ENCODE peak calls at places on chromosomes 11 and 22, in six cellular contexts. One of them, this sample, is unnamed.

GRCh38 chr11:130441726-130442125 is 6.7 kb upstream of the ADAMTS15 start:
- DNase-seq in keratinocyte: no peak
- DNase-seq in hepatocyte: no peak
- DNase-seq in IMR-90: peak; percentile 28
- DNase-seq in Panc1: no peak
- DNase-seq in MM.1S: no peak
- DNase-seq in this sample: no peak

GRCh38 chr11:119673389-119674336 is 55.3 kb downstream of the NECTIN1 start:
- DNase-seq in keratinocyte: no peak
- DNase-seq in hepatocyte: peak; percentile 40
- DNase-seq in IMR-90: no peak
- DNase-seq in Panc1: no peak
- DNase-seq in MM.1S: peak; percentile 95
- DNase-seq in this sample: no peak

GRCh38 chr11:68381716-68382115 is 69.3 kb downstream of the LRP5 start:
- DNase-seq in keratinocyte: no peak
- DNase-seq in hepatocyte: no peak
- DNase-seq in IMR-90: no peak
- DNase-seq in Panc1: no peak
- DNase-seq in MM.1S: no peak
- DNase-seq in this sample: no peak

GRCh38 chr11:101127699-101128570 is 1.7 kb downstream of the PGR start:
- DNase-seq in keratinocyte: no peak
- DNase-seq in hepatocyte: peak; percentile 19
- DNase-seq in IMR-90: no peak
- DNase-seq in Panc1: no peak
- DNase-seq in MM.1S: no peak
- DNase-seq in this sample: no peak

GRCh38 chr22:35560366-35560765 is 19.7 kb downstream of the RASD2 start:
- DNase-seq in keratinocyte: no peak
- DNase-seq in hepatocyte: no peak
- DNase-seq in IMR-90: no peak
- DNase-seq in Panc1: no peak
- DNase-seq in MM.1S: no peak
- DNase-seq in this sample: no peak

GRCh38 chr11:111944651-111945051 is 7.5 kb downstream of the DIXDC1 start:
- DNase-seq in keratinocyte: no peak
- DNase-seq in hepatocyte: no peak
- DNase-seq in IMR-90: peak; percentile 83
- DNase-seq in Panc1: no peak
- DNase-seq in MM.1S: no peak
- DNase-seq in this sample: peak; percentile 88

GRCh38 chr11:91904792-91905785 is 319.5 kb upstream of the FAT3 start:
- DNase-seq in keratinocyte: no peak
- DNase-seq in hepatocyte: no peak
- DNase-seq in IMR-90: no peak
- DNase-seq in Panc1: no peak
- DNase-seq in MM.1S: no peak
- DNase-seq in this sample: no peak

GRCh38 chr22:20080776-20081654 is 974 bp downstream of the DGCR8 start:
- DNase-seq in keratinocyte: no peak
- DNase-seq in hepatocyte: peak; percentile 60
- DNase-seq in IMR-90: peak; percentile 67
- DNase-seq in Panc1: no peak
- DNase-seq in MM.1S: peak; percentile 19
- DNase-seq in this sample: peak; percentile 64

GRCh38 chr11:5277807-5278206 is 8.1 kb upstream of the HBE1 start:
- DNase-seq in keratinocyte: no peak
- DNase-seq in hepatocyte: no peak
- DNase-seq in IMR-90: no peak
- DNase-seq in Panc1: no peak
- DNase-seq in MM.1S: no peak
- DNase-seq in this sample: no peak

GRCh38 chr11:94767292-94767690 is 865 bp upstream of the AMOTL1 start:
- DNase-seq in keratinocyte: no peak
- DNase-seq in hepatocyte: no peak
- DNase-seq in IMR-90: no peak
- DNase-seq in Panc1: no peak
- DNase-seq in MM.1S: no peak
- DNase-seq in this sample: no peak

GRCh38 chr11:94769897-94770296 is 1.7 kb downstream of the AMOTL1 start:
- DNase-seq in keratinocyte: no peak
- DNase-seq in hepatocyte: no peak
- DNase-seq in IMR-90: no peak
- DNase-seq in Panc1: no peak
- DNase-seq in MM.1S: no peak
- DNase-seq in this sample: no peak

GRCh38 chr11:94766656-94767291 is 1.4 kb upstream of the AMOTL1 start:
- DNase-seq in keratinocyte: no peak
- DNase-seq in hepatocyte: peak; percentile 70
- DNase-seq in IMR-90: no peak
- DNase-seq in Panc1: no peak
- DNase-seq in MM.1S: no peak
- DNase-seq in this sample: peak; percentile 71

GRCh38 chr11:94768602-94769511 is 701 bp downstream of the AMOTL1 start:
- DNase-seq in keratinocyte: no peak
- DNase-seq in hepatocyte: peak; percentile 68
- DNase-seq in IMR-90: peak; percentile 49
- DNase-seq in Panc1: no peak
- DNase-seq in MM.1S: peak; percentile 36
- DNase-seq in this sample: peak; percentile 39

GRCh38 chr11:94767701-94768601 is at the start of gene AMOTL1:
- DNase-seq in keratinocyte: no peak
- DNase-seq in hepatocyte: peak; percentile 96
- DNase-seq in IMR-90: peak; percentile 76
- DNase-seq in Panc1: no peak
- DNase-seq in MM.1S: peak; percentile 91
- DNase-seq in this sample: peak; percentile 87
- H3K4me1 ChIP-seq in keratinocyte: peaks cover 42% of the 10 kb centered on the region
- H3K4me1 ChIP-seq in hepatocyte: peaks cover 38% of the 10 kb centered on the region
- H3K4me1 ChIP-seq in IMR-90: peaks cover 13% of the 10 kb centered on the region
- H3K4me1 ChIP-seq in Panc1: peaks cover 28% of the 10 kb centered on the region
- H3K4me1 ChIP-seq in MM.1S: peaks cover 9% of the 10 kb centered on the region
- H3K4me1 ChIP-seq in this sample: peaks cover 47% of the 10 kb centered on the region

DNA sequence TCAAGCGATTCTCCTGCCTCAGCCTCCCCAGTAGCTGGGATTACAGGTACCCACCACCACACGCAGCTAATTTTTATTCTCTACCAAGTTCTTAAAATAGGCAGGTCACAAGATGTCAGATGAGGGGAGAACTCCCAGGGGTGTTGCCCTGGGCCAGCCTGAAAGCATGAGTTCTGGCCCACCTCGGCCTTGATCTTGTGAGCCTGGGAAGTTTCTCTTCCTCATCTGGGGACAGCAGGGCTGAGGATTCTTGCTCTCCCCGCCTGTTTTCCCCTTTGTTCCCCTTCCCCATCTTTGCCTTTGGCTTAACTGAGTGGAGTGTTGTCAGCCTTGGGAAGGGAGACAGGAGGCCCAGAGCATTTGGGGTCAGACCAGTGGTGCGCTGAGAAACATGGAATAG is 3.5 kb downstream of the PDXP start:
- DNase-seq in keratinocyte: no peak
- DNase-seq in hepatocyte: no peak
- DNase-seq in IMR-90: no peak
- DNase-seq in Panc1: no peak
- DNase-seq in MM.1S: no peak
- DNase-seq in this sample: no peak
- H3K4me1 ChIP-seq in keratinocyte: peaks cover 20% of the 10 kb centered on the region
- H3K4me1 ChIP-seq in hepatocyte: peaks cover 28% of the 10 kb centered on the region
- H3K4me1 ChIP-seq in IMR-90: peaks cover 25% of the 10 kb centered on the region
- H3K4me1 ChIP-seq in Panc1: peaks cover 17% of the 10 kb centered on the region
- H3K4me1 ChIP-seq in MM.1S: peaks cover 15% of the 10 kb centered on the region
- H3K4me1 ChIP-seq in this sample: peaks cover 21% of the 10 kb centered on the region

GRCh38 chr22:29073618-29074275 is 912 bp downstream of the KREMEN1 start:
- DNase-seq in keratinocyte: no peak
- DNase-seq in hepatocyte: peak; percentile 86
- DNase-seq in IMR-90: no peak
- DNase-seq in Panc1: no peak
- DNase-seq in MM.1S: no peak
- DNase-seq in this sample: no peak

GRCh38 chr22:29072193-29072978 is 449 bp upstream of the KREMEN1 start:
- DNase-seq in keratinocyte: peak; percentile 57
- DNase-seq in hepatocyte: peak; percentile 97
- DNase-seq in IMR-90: peak; percentile 42
- DNase-seq in Panc1: no peak
- DNase-seq in MM.1S: peak; percentile 96
- DNase-seq in this sample: peak; percentile 89

GRCh38 chr22:29071261-29072045 is 1.4 kb upstream of the KREMEN1 start:
- DNase-seq in keratinocyte: peak; percentile 48
- DNase-seq in hepatocyte: peak; percentile 82
- DNase-seq in IMR-90: peak; percentile 7
- DNase-seq in Panc1: no peak
- DNase-seq in MM.1S: peak; percentile 79
- DNase-seq in this sample: peak; percentile 88

GRCh38 chr22:29072979-29073617 is at the start of gene KREMEN1:
- DNase-seq in keratinocyte: no peak
- DNase-seq in hepatocyte: no peak
- DNase-seq in IMR-90: no peak
- DNase-seq in Panc1: no peak
- DNase-seq in MM.1S: no peak
- DNase-seq in this sample: no peak

GRCh38 chr22:29074276-29074625 is 1.4 kb downstream of the KREMEN1 start:
- DNase-seq in keratinocyte: no peak
- DNase-seq in hepatocyte: no peak
- DNase-seq in IMR-90: no peak
- DNase-seq in Panc1: no peak
- DNase-seq in MM.1S: no peak
- DNase-seq in this sample: no peak
- H3K4me1 ChIP-seq in keratinocyte: peaks cover 25% of the 10 kb centered on the region
- H3K4me1 ChIP-seq in hepatocyte: peaks cover 13% of the 10 kb centered on the region
- H3K4me1 ChIP-seq in IMR-90: no peaks in the 10 kb centered on the region
- H3K4me1 ChIP-seq in Panc1: no peaks in the 10 kb centered on the region
- H3K4me1 ChIP-seq in MM.1S: peaks cover 8% of the 10 kb centered on the region
- H3K4me1 ChIP-seq in this sample: peaks cover 28% of the 10 kb centered on the region

GRCh38 chr22:29003975-29004646 is 57.5 kb downstream of the C22orf31 start:
- DNase-seq in keratinocyte: no peak
- DNase-seq in hepatocyte: no peak
- DNase-seq in IMR-90: no peak
- DNase-seq in Panc1: no peak
- DNase-seq in MM.1S: no peak
- DNase-seq in this sample: peak; percentile 26
- H3K4me1 ChIP-seq in keratinocyte: peaks cover 12% of the 10 kb centered on the region
- H3K4me1 ChIP-seq in hepatocyte: peaks cover 43% of the 10 kb centered on the region
- H3K4me1 ChIP-seq in IMR-90: peaks cover 2% of the 10 kb centered on the region
- H3K4me1 ChIP-seq in Panc1: no peaks in the 10 kb centered on the region
- H3K4me1 ChIP-seq in MM.1S: no peaks in the 10 kb centered on the region
- H3K4me1 ChIP-seq in this sample: peaks cover 12% of the 10 kb centered on the region

GRCh38 chr11:117299351-117300300 is 8.5 kb downstream of the BACE1-AS start:
- DNase-seq in keratinocyte: no peak
- DNase-seq in hepatocyte: peak; percentile 38
- DNase-seq in IMR-90: no peak
- DNase-seq in Panc1: no peak
- DNase-seq in MM.1S: no peak
- DNase-seq in this sample: no peak

GRCh38 chr11:117302228-117302627 is 11.1 kb downstream of the BACE1-AS start:
- DNase-seq in keratinocyte: no peak
- DNase-seq in hepatocyte: no peak
- DNase-seq in IMR-90: no peak
- DNase-seq in Panc1: no peak
- DNase-seq in MM.1S: no peak
- DNase-seq in this sample: no peak

GRCh38 chr11:117300301-117300700 is 9.2 kb downstream of the BACE1-AS start:
- DNase-seq in keratinocyte: no peak
- DNase-seq in hepatocyte: peak; percentile 71
- DNase-seq in IMR-90: peak; percentile 54
- DNase-seq in Panc1: no peak
- DNase-seq in MM.1S: no peak
- DNase-seq in this sample: no peak

GRCh38 chr11:117303101-117303500 is 12.0 kb downstream of the BACE1-AS start:
- DNase-seq in keratinocyte: no peak
- DNase-seq in hepatocyte: no peak
- DNase-seq in IMR-90: no peak
- DNase-seq in Panc1: no peak
- DNase-seq in MM.1S: no peak
- DNase-seq in this sample: no peak

DNA sequence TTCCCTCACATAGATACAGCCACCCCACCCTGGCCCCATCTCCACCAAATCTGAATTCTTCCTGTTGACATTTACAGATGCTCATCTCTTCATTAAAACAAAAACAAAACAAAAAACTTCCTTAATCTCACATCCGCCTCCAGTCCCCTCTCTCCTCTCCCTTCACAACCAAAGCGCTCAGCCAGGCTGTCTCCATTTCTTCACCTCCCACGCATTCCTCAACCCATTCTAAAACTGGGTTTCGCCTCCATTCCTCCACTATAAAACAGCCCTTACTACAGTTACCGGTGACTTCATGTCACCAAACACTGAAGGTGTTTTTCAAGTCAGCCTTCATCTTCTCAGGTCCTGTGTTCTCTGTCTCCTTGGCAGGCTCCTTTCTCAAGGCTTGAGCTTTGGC is 9.6 kb downstream of the BACE1-AS start:
- DNase-seq in keratinocyte: no peak
- DNase-seq in hepatocyte: no peak
- DNase-seq in IMR-90: no peak
- DNase-seq in Panc1: no peak
- DNase-seq in MM.1S: no peak
- DNase-seq in this sample: no peak
- H3K4me1 ChIP-seq in keratinocyte: no peaks in the 10 kb centered on the region
- H3K4me1 ChIP-seq in hepatocyte: peaks cover 27% of the 10 kb centered on the region
- H3K4me1 ChIP-seq in IMR-90: peaks cover 13% of the 10 kb centered on the region
- H3K4me1 ChIP-seq in Panc1: no peaks in the 10 kb centered on the region
- H3K4me1 ChIP-seq in MM.1S: no peaks in the 10 kb centered on the region
- H3K4me1 ChIP-seq in this sample: no peaks in the 10 kb centered on the region

GRCh38 chr11:46290021-46290420 is 12.6 kb downstream of the CREB3L1 start:
- DNase-seq in keratinocyte: no peak
- DNase-seq in hepatocyte: no peak
- DNase-seq in IMR-90: no peak
- DNase-seq in Panc1: no peak
- DNase-seq in MM.1S: no peak
- DNase-seq in this sample: no peak
- H3K4me1 ChIP-seq in keratinocyte: no peaks in the 10 kb centered on the region
- H3K4me1 ChIP-seq in hepatocyte: peaks cover 52% of the 10 kb centered on the region
- H3K4me1 ChIP-seq in IMR-90: peaks cover 53% of the 10 kb centered on the region
- H3K4me1 ChIP-seq in Panc1: peaks cover 12% of the 10 kb centered on the region
- H3K4me1 ChIP-seq in MM.1S: no peaks in the 10 kb centered on the region
- H3K4me1 ChIP-seq in this sample: peaks cover 3% of the 10 kb centered on the region

This sample was measured in mammary epithelial cell.